ENCODE peak calls at places on chromosome 15, in five cellular contexts. One of them, this sample, is unnamed.

GRCh38 chr15:39227001-39227400 is 353.9 kb upstream of the THBS1 start:
- DNase-seq in IMR-90: no peak
- DNase-seq in kidney tubule cell: peak
- DNase-seq in HuH-7: no peak
- DNase-seq in 8988T: no peak
- DNase-seq in this sample: peak

GRCh38 chr15:66387176-66388056 is 704 bp downstream of the MAP2K1 start:
- DNase-seq in 8988T: peak
- DNase-seq in HuH-7: peak
- DNase-seq in kidney tubule cell: peak
- DNase-seq in IMR-90: peak
- DNase-seq in this sample: peak

GRCh38 chr15:91528811-91529210 is 324.7 kb upstream of the SLCO3A1 start:
- DNase-seq in HuH-7: no peak
- DNase-seq in IMR-90: no peak
- DNase-seq in 8988T: no peak
- DNase-seq in kidney tubule cell: no peak
- DNase-seq in this sample: no peak

GRCh38 chr15:52783929-52784798 is 6.0 kb downstream of the ONECUT1 start:
- DNase-seq in IMR-90: no peak
- DNase-seq in kidney tubule cell: peak
- DNase-seq in HuH-7: no peak
- DNase-seq in 8988T: no peak
- DNase-seq in this sample: peak

GRCh38 chr15:96374494-96374893 is 44.0 kb downstream of the NR2F2 start:
- DNase-seq in kidney tubule cell: no peak
- DNase-seq in IMR-90: no peak
- DNase-seq in 8988T: no peak
- DNase-seq in HuH-7: no peak
- DNase-seq in this sample: no peak

GRCh38 chr15:82646250-82647044 is 716 bp downstream of the CPEB1 start:
- DNase-seq in kidney tubule cell: no peak
- DNase-seq in IMR-90: no peak
- DNase-seq in 8988T: no peak
- DNase-seq in HuH-7: no peak
- DNase-seq in this sample: no peak

GRCh38 chr15:58410353-58410752 is 21.4 kb upstream of the LIPC start:
- DNase-seq in IMR-90: peak
- DNase-seq in 8988T: no peak
- DNase-seq in HuH-7: no peak
- DNase-seq in kidney tubule cell: peak
- DNase-seq in this sample: peak

GRCh38 chr15:88166330-88166993 is 90.1 kb downstream of the NTRK3 start:
- DNase-seq in 8988T: no peak
- DNase-seq in IMR-90: no peak
- DNase-seq in HuH-7: peak
- DNase-seq in kidney tubule cell: peak
- DNase-seq in this sample: peak

GRCh38 chr15:80835338-80835737 is 56.2 kb downstream of the CEMIP start:
- DNase-seq in IMR-90: no peak
- DNase-seq in kidney tubule cell: no peak
- DNase-seq in 8988T: no peak
- DNase-seq in HuH-7: no peak
- DNase-seq in this sample: no peak

GRCh38 chr15:37246856-37247255 is 146.5 kb upstream of the MEIS2 start:
- DNase-seq in HuH-7: no peak
- DNase-seq in 8988T: no peak
- DNase-seq in IMR-90: no peak
- DNase-seq in kidney tubule cell: no peak
- DNase-seq in this sample: no peak

GRCh38 chr15:51647128-51647562 is 24.6 kb upstream of the DMXL2 start:
- DNase-seq in HuH-7: no peak
- DNase-seq in 8988T: no peak
- DNase-seq in kidney tubule cell: peak
- DNase-seq in IMR-90: peak
- DNase-seq in this sample: peak

GRCh38 chr15:76987276-76987675 is 7.7 kb upstream of the PSTPIP1 start:
- DNase-seq in kidney tubule cell: no peak
- DNase-seq in 8988T: no peak
- DNase-seq in HuH-7: no peak
- DNase-seq in IMR-90: no peak
- DNase-seq in this sample: no peak

GRCh38 chr15:52112203-52112750 is 298 bp downstream of the BCL2L10 start:
- DNase-seq in 8988T: no peak
- DNase-seq in HuH-7: no peak
- DNase-seq in kidney tubule cell: peak
- DNase-seq in IMR-90: no peak
- DNase-seq in this sample: no peak

GRCh38 chr15:73996939-73997338 is 2.4 kb downstream of the PML start:
- DNase-seq in IMR-90: no peak
- DNase-seq in 8988T: no peak
- DNase-seq in HuH-7: no peak
- DNase-seq in kidney tubule cell: peak
- DNase-seq in this sample: peak

GRCh38 chr15:40263036-40263754 is 19.7 kb downstream of the ANKRD63 start:
- DNase-seq in kidney tubule cell: no peak
- DNase-seq in HuH-7: no peak
- DNase-seq in IMR-90: peak
- DNase-seq in 8988T: no peak
- DNase-seq in this sample: peak

GRCh38 chr15:89377042-89377841 is 42.6 kb upstream of the POLG start:
- DNase-seq in IMR-90: no peak
- DNase-seq in kidney tubule cell: no peak
- DNase-seq in 8988T: no peak
- DNase-seq in HuH-7: no peak
- DNase-seq in this sample: no peak

GRCh38 chr15:54277834-54278233 is 299.6 kb downstream of the UNC13C start:
- DNase-seq in kidney tubule cell: no peak
- DNase-seq in HuH-7: no peak
- DNase-seq in IMR-90: no peak
- DNase-seq in 8988T: no peak
- DNase-seq in this sample: no peak

GRCh38 chr15:22890296-22890695 is 51.8 kb downstream of the NIPA2 start:
- DNase-seq in 8988T: no peak
- DNase-seq in kidney tubule cell: no peak
- DNase-seq in HuH-7: no peak
- DNase-seq in IMR-90: no peak
- DNase-seq in this sample: no peak

GRCh38 chr15:71781179-71781964 is 29.0 kb upstream of the NR2E3 start:
- DNase-seq in IMR-90: peak
- DNase-seq in 8988T: no peak
- DNase-seq in HuH-7: no peak
- DNase-seq in kidney tubule cell: peak
- DNase-seq in this sample: peak

GRCh38 chr15:40238481-40238926 is 359 bp upstream of the PAK6 start:
- DNase-seq in HuH-7: no peak
- DNase-seq in kidney tubule cell: no peak
- DNase-seq in IMR-90: no peak
- DNase-seq in 8988T: no peak
- DNase-seq in this sample: no peak

GRCh38 chr15:34951993-34952392 is 17.5 kb downstream of the AQR start:
- DNase-seq in 8988T: no peak
- DNase-seq in kidney tubule cell: no peak
- DNase-seq in IMR-90: no peak
- DNase-seq in HuH-7: no peak
- DNase-seq in this sample: no peak

GRCh38 chr15:63597821-63598220 is 634 bp downstream of the FBXL22 start:
- DNase-seq in HuH-7: no peak
- DNase-seq in IMR-90: no peak
- DNase-seq in kidney tubule cell: no peak
- DNase-seq in 8988T: no peak
- DNase-seq in this sample: no peak

GRCh38 chr15:48946088-48946839 is 17.5 kb downstream of the SHC4 start:
- DNase-seq in kidney tubule cell: peak
- DNase-seq in HuH-7: no peak
- DNase-seq in 8988T: no peak
- DNase-seq in IMR-90: peak
- DNase-seq in this sample: peak

GRCh38 chr15:72998226-72998625 is 54.0 kb upstream of the NEO1 start:
- DNase-seq in 8988T: no peak
- DNase-seq in HuH-7: no peak
- DNase-seq in IMR-90: no peak
- DNase-seq in kidney tubule cell: no peak
- DNase-seq in this sample: no peak

GRCh38 chr15:95281470-95281869 is 1049.0 kb upstream of the NR2F2 start:
- DNase-seq in IMR-90: peak
- DNase-seq in HuH-7: no peak
- DNase-seq in kidney tubule cell: no peak
- DNase-seq in 8988T: no peak
- DNase-seq in this sample: no peak

GRCh38 chr15:96538506-96538905 is 208.0 kb downstream of the NR2F2 start:
- DNase-seq in IMR-90: no peak
- DNase-seq in kidney tubule cell: no peak
- DNase-seq in 8988T: no peak
- DNase-seq in HuH-7: no peak
- DNase-seq in this sample: no peak

GRCh38 chr15:70633394-70633793 is 130.0 kb downstream of the UACA start:
- DNase-seq in IMR-90: no peak
- DNase-seq in kidney tubule cell: no peak
- DNase-seq in 8988T: no peak
- DNase-seq in HuH-7: no peak
- DNase-seq in this sample: no peak

GRCh38 chr15:51104512-51104911 is 9.8 kb upstream of the TNFAIP8L3 start:
- DNase-seq in HuH-7: no peak
- DNase-seq in IMR-90: peak
- DNase-seq in kidney tubule cell: no peak
- DNase-seq in 8988T: no peak
- DNase-seq in this sample: peak

GRCh38 chr15:85330941-85331588 is 49.3 kb upstream of the AKAP13 start:
- DNase-seq in kidney tubule cell: peak
- DNase-seq in HuH-7: peak
- DNase-seq in 8988T: peak
- DNase-seq in IMR-90: peak
- DNase-seq in this sample: peak

GRCh38 chr15:90470453-90470852 is 59.3 kb upstream of the CRTC3 start:
- DNase-seq in IMR-90: no peak
- DNase-seq in HuH-7: no peak
- DNase-seq in kidney tubule cell: no peak
- DNase-seq in 8988T: no peak
- DNase-seq in this sample: no peak

GRCh38 chr15:100867476-100867875 is 12.2 kb upstream of the ALDH1A3 start:
- DNase-seq in IMR-90: no peak
- DNase-seq in 8988T: no peak
- DNase-seq in HuH-7: no peak
- DNase-seq in kidney tubule cell: no peak
- DNase-seq in this sample: peak

GRCh38 chr15:25092661-25093060 is 137.9 kb downstream of the SNRPN start:
- DNase-seq in HuH-7: no peak
- DNase-seq in 8988T: no peak
- DNase-seq in IMR-90: peak
- DNase-seq in kidney tubule cell: peak
- DNase-seq in this sample: peak

GRCh38 chr15:65072027-65072426 is 4.2 kb upstream of the RASL12 start:
- DNase-seq in IMR-90: peak
- DNase-seq in HuH-7: no peak
- DNase-seq in 8988T: no peak
- DNase-seq in kidney tubule cell: no peak
- DNase-seq in this sample: no peak

This sample was measured in M059J.